ENCODE peak calls at places on chromosomes 1 and 21, in nine cellular contexts. One of them, this sample, is unnamed.

GRCh38 chr21:33355355-33355754 is 30.6 kb downstream of the IFNAR1 start:
- DNase-seq in HCT116: no peak
- DNase-seq in PC-3: no peak
- DNase-seq in hepatocyte: no peak
- DNase-seq in MM.1S: peak
- DNase-seq in GM23248: no peak
- DNase-seq in OCI-LY7: no peak
- DNase-seq in GM23338: no peak
- DNase-seq in SK-N-SH: no peak
- DNase-seq in this sample: no peak

GRCh38 chr21:31520506-31521163 is 138.9 kb upstream of the SOD1 start:
- DNase-seq in PC-3: no peak
- DNase-seq in SK-N-SH: no peak
- DNase-seq in OCI-LY7: no peak
- DNase-seq in GM23248: no peak
- DNase-seq in MM.1S: no peak
- DNase-seq in hepatocyte: no peak
- DNase-seq in GM23338: no peak
- DNase-seq in HCT116: no peak
- DNase-seq in this sample: no peak

GRCh38 chr1:115677570-115677969 is 35.8 kb downstream of the VANGL1 start:
- DNase-seq in MM.1S: no peak
- DNase-seq in GM23248: no peak
- DNase-seq in GM23338: peak
- DNase-seq in hepatocyte: no peak
- DNase-seq in PC-3: no peak
- DNase-seq in SK-N-SH: no peak
- DNase-seq in HCT116: no peak
- DNase-seq in OCI-LY7: no peak
- DNase-seq in this sample: peak

GRCh38 chr21:45944601-45945000 is 37.0 kb upstream of the COL6A1 start:
- DNase-seq in MM.1S: no peak
- DNase-seq in HCT116: no peak
- DNase-seq in OCI-LY7: no peak
- DNase-seq in GM23338: no peak
- DNase-seq in SK-N-SH: no peak
- DNase-seq in PC-3: no peak
- DNase-seq in GM23248: no peak
- DNase-seq in hepatocyte: no peak
- DNase-seq in this sample: no peak

GRCh38 chr1:55716151-55716550 is 501.0 kb upstream of the USP24 start:
- DNase-seq in GM23248: no peak
- DNase-seq in HCT116: no peak
- DNase-seq in SK-N-SH: no peak
- DNase-seq in hepatocyte: no peak
- DNase-seq in OCI-LY7: no peak
- DNase-seq in MM.1S: no peak
- DNase-seq in GM23338: no peak
- DNase-seq in PC-3: no peak
- DNase-seq in this sample: no peak

GRCh38 chr1:5720484-5720883 is 271.7 kb downstream of the NPHP4 start:
- DNase-seq in hepatocyte: no peak
- DNase-seq in OCI-LY7: no peak
- DNase-seq in PC-3: no peak
- DNase-seq in HCT116: no peak
- DNase-seq in MM.1S: no peak
- DNase-seq in GM23248: no peak
- DNase-seq in SK-N-SH: no peak
- DNase-seq in GM23338: no peak
- DNase-seq in this sample: no peak

GRCh38 chr1:56477164-56478111 is 101.9 kb downstream of the PLPP3 start:
- DNase-seq in hepatocyte: peak
- DNase-seq in MM.1S: no peak
- DNase-seq in OCI-LY7: no peak
- DNase-seq in SK-N-SH: peak
- DNase-seq in GM23248: peak
- DNase-seq in GM23338: peak
- DNase-seq in PC-3: no peak
- DNase-seq in HCT116: no peak
- DNase-seq in this sample: peak

GRCh38 chr1:214332950-214333798 is 52.2 kb downstream of the SMYD2 start:
- DNase-seq in GM23338: peak
- DNase-seq in hepatocyte: peak
- DNase-seq in SK-N-SH: peak
- DNase-seq in MM.1S: peak
- DNase-seq in OCI-LY7: peak
- DNase-seq in HCT116: peak
- DNase-seq in PC-3: peak
- DNase-seq in GM23248: peak
- DNase-seq in this sample: peak

GRCh38 chr1:243705585-243705984 is 144.5 kb downstream of the AKT3 start:
- DNase-seq in OCI-LY7: no peak
- DNase-seq in hepatocyte: no peak
- DNase-seq in MM.1S: no peak
- DNase-seq in PC-3: no peak
- DNase-seq in HCT116: no peak
- DNase-seq in GM23248: no peak
- DNase-seq in SK-N-SH: no peak
- DNase-seq in GM23338: no peak
- DNase-seq in this sample: no peak

GRCh38 chr1:160951443-160952128 is 3.0 kb downstream of the ITLN2 start:
- DNase-seq in OCI-LY7: peak
- DNase-seq in PC-3: peak
- DNase-seq in GM23248: peak
- DNase-seq in SK-N-SH: peak
- DNase-seq in HCT116: peak
- DNase-seq in MM.1S: peak
- DNase-seq in hepatocyte: peak
- DNase-seq in GM23338: peak
- DNase-seq in this sample: peak

GRCh38 chr1:163093169-163093568 is 24.0 kb downstream of the RGS4 start:
- DNase-seq in GM23338: no peak
- DNase-seq in MM.1S: no peak
- DNase-seq in hepatocyte: no peak
- DNase-seq in PC-3: no peak
- DNase-seq in GM23248: no peak
- DNase-seq in HCT116: no peak
- DNase-seq in OCI-LY7: no peak
- DNase-seq in SK-N-SH: no peak
- DNase-seq in this sample: no peak

GRCh38 chr1:167083066-167083682 is 7.0 kb downstream of the GPA33 start:
- DNase-seq in GM23338: no peak
- DNase-seq in MM.1S: no peak
- DNase-seq in hepatocyte: no peak
- DNase-seq in GM23248: no peak
- DNase-seq in SK-N-SH: peak
- DNase-seq in OCI-LY7: no peak
- DNase-seq in PC-3: no peak
- DNase-seq in HCT116: no peak
- DNase-seq in this sample: no peak

GRCh38 chr21:17343055-17343454 is 169.8 kb upstream of the CXADR start:
- DNase-seq in SK-N-SH: no peak
- DNase-seq in OCI-LY7: peak
- DNase-seq in hepatocyte: peak
- DNase-seq in HCT116: no peak
- DNase-seq in GM23248: peak
- DNase-seq in MM.1S: peak
- DNase-seq in PC-3: peak
- DNase-seq in GM23338: peak
- DNase-seq in this sample: peak

GRCh38 chr1:7447736-7448135 is 323.4 kb upstream of the VAMP3 start:
- DNase-seq in OCI-LY7: no peak
- DNase-seq in PC-3: no peak
- DNase-seq in GM23248: no peak
- DNase-seq in SK-N-SH: no peak
- DNase-seq in GM23338: no peak
- DNase-seq in hepatocyte: no peak
- DNase-seq in HCT116: no peak
- DNase-seq in MM.1S: no peak
- DNase-seq in this sample: no peak

GRCh38 chr1:165854101-165854845 is 26.9 kb downstream of the UCK2 start:
- DNase-seq in GM23248: peak
- DNase-seq in hepatocyte: peak
- DNase-seq in OCI-LY7: no peak
- DNase-seq in GM23338: no peak
- DNase-seq in PC-3: no peak
- DNase-seq in HCT116: no peak
- DNase-seq in SK-N-SH: no peak
- DNase-seq in MM.1S: no peak
- DNase-seq in this sample: peak

GRCh38 chr1:53398585-53399365 is 60.4 kb upstream of the DMRTB1 start:
- DNase-seq in GM23248: no peak
- DNase-seq in hepatocyte: no peak
- DNase-seq in SK-N-SH: no peak
- DNase-seq in MM.1S: no peak
- DNase-seq in HCT116: no peak
- DNase-seq in GM23338: no peak
- DNase-seq in PC-3: no peak
- DNase-seq in OCI-LY7: no peak
- DNase-seq in this sample: no peak

GRCh38 chr21:44670642-44671432 is 4.1 kb upstream of the KRTAP12-2 start:
- DNase-seq in GM23248: no peak
- DNase-seq in OCI-LY7: no peak
- DNase-seq in SK-N-SH: no peak
- DNase-seq in PC-3: no peak
- DNase-seq in hepatocyte: no peak
- DNase-seq in HCT116: no peak
- DNase-seq in MM.1S: no peak
- DNase-seq in GM23338: no peak
- DNase-seq in this sample: no peak

GRCh38 chr1:109812691-109813393 is 49.1 kb upstream of the EPS8L3 start:
- DNase-seq in HCT116: no peak
- DNase-seq in GM23248: no peak
- DNase-seq in PC-3: no peak
- DNase-seq in MM.1S: no peak
- DNase-seq in OCI-LY7: no peak
- DNase-seq in GM23338: no peak
- DNase-seq in hepatocyte: no peak
- DNase-seq in SK-N-SH: no peak
- DNase-seq in this sample: no peak

GRCh38 chr1:62962794-62963776 is 179.2 kb downstream of the ATG4C start:
- DNase-seq in PC-3: peak
- DNase-seq in hepatocyte: peak
- DNase-seq in MM.1S: peak
- DNase-seq in OCI-LY7: peak
- DNase-seq in SK-N-SH: peak
- DNase-seq in HCT116: peak
- DNase-seq in GM23338: peak
- DNase-seq in GM23248: peak
- DNase-seq in this sample: peak

GRCh38 chr1:153288634-153289275 is 24.0 kb downstream of the PGLYRP3 start:
- DNase-seq in GM23248: peak
- DNase-seq in SK-N-SH: peak
- DNase-seq in PC-3: peak
- DNase-seq in MM.1S: no peak
- DNase-seq in OCI-LY7: peak
- DNase-seq in hepatocyte: no peak
- DNase-seq in GM23338: peak
- DNase-seq in HCT116: peak
- DNase-seq in this sample: no peak

GRCh38 chr1:43049487-43049886 is 90.8 kb upstream of the SLC2A1 start:
- DNase-seq in SK-N-SH: no peak
- DNase-seq in HCT116: no peak
- DNase-seq in hepatocyte: peak
- DNase-seq in GM23248: no peak
- DNase-seq in GM23338: no peak
- DNase-seq in PC-3: no peak
- DNase-seq in MM.1S: no peak
- DNase-seq in OCI-LY7: no peak
- DNase-seq in this sample: no peak

GRCh38 chr1:39672551-39672947 is 642 bp upstream of the NT5C1A start:
- DNase-seq in MM.1S: peak
- DNase-seq in SK-N-SH: peak
- DNase-seq in GM23248: peak
- DNase-seq in OCI-LY7: no peak
- DNase-seq in HCT116: no peak
- DNase-seq in GM23338: peak
- DNase-seq in hepatocyte: no peak
- DNase-seq in PC-3: no peak
- DNase-seq in this sample: peak
- H3K27ac ChIP-seq in MM.1S: no peak
- H3K27ac ChIP-seq in SK-N-SH: no peak
- H3K27ac ChIP-seq in GM23248: no peak
- H3K27ac ChIP-seq in OCI-LY7: no peak
- H3K27ac ChIP-seq in HCT116: no peak
- H3K27ac ChIP-seq in GM23338: no peak
- H3K27ac ChIP-seq in hepatocyte: no peak
- H3K27ac ChIP-seq in PC-3: no peak
- H3K27ac ChIP-seq in this sample: no peak

GRCh38 chr1:24894002-24894401 is 36.1 kb downstream of the RUNX3 start:
- DNase-seq in OCI-LY7: no peak
- DNase-seq in SK-N-SH: no peak
- DNase-seq in GM23338: no peak
- DNase-seq in GM23248: no peak
- DNase-seq in PC-3: no peak
- DNase-seq in MM.1S: no peak
- DNase-seq in HCT116: no peak
- DNase-seq in hepatocyte: no peak
- DNase-seq in this sample: no peak
- TF ChIP-seq EZH2phosphoT487 in OCI-LY7: no peak
- TF ChIP-seq EZH2phosphoT487 in SK-N-SH: no peak
- TF ChIP-seq EZH2phosphoT487 in GM23338: no peak
- TF ChIP-seq EZH2phosphoT487 in GM23248: no peak
- TF ChIP-seq EZH2phosphoT487 in PC-3: no peak
- TF ChIP-seq EZH2phosphoT487 in MM.1S: no peak
- TF ChIP-seq EZH2phosphoT487 in HCT116: no peak
- TF ChIP-seq EZH2phosphoT487 in hepatocyte: no peak
- TF ChIP-seq EZH2phosphoT487 in this sample: no peak

GRCh38 chr1:35151220-35151619 is 41.7 kb downstream of the SFPQ start:
- DNase-seq in OCI-LY7: no peak
- DNase-seq in SK-N-SH: no peak
- DNase-seq in hepatocyte: no peak
- DNase-seq in PC-3: no peak
- DNase-seq in HCT116: no peak
- DNase-seq in MM.1S: no peak
- DNase-seq in GM23248: no peak
- DNase-seq in GM23338: no peak
- DNase-seq in this sample: no peak
- H3K27ac ChIP-seq in OCI-LY7: no peak
- H3K27ac ChIP-seq in SK-N-SH: no peak
- H3K27ac ChIP-seq in hepatocyte: no peak
- H3K27ac ChIP-seq in PC-3: no peak
- H3K27ac ChIP-seq in HCT116: no peak
- H3K27ac ChIP-seq in MM.1S: no peak
- H3K27ac ChIP-seq in GM23248: no peak
- H3K27ac ChIP-seq in GM23338: no peak
- H3K27ac ChIP-seq in this sample: no peak

DNA sequence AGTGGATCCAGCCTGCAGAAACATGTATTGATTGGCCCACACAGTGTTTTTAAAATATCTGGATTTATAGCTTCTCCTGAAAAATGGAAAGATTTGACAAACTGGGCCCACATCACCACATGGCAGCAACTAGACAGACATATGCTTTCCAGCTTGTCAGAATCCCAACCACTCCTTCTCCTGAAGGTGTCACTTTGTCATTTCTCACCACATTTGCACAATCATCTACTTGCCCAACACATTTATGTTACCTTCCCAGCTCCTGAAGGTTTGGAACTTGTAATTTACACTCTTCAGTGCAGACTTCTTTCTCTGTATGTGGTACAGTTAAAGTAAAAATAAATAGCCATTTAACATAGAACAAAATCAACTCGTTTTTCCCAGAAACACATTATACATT is 126.1 kb upstream of the KIAA1614 start:
- DNase-seq in PC-3: no peak
- DNase-seq in MM.1S: no peak
- DNase-seq in HCT116: no peak
- DNase-seq in hepatocyte: no peak
- DNase-seq in GM23338: no peak
- DNase-seq in OCI-LY7: no peak
- DNase-seq in SK-N-SH: no peak
- DNase-seq in GM23248: no peak
- DNase-seq in this sample: no peak
- TF ChIP-seq EZH2phosphoT487 in PC-3: no peak
- TF ChIP-seq EZH2phosphoT487 in MM.1S: no peak
- TF ChIP-seq EZH2phosphoT487 in HCT116: no peak
- TF ChIP-seq EZH2phosphoT487 in hepatocyte: no peak
- TF ChIP-seq EZH2phosphoT487 in GM23338: no peak
- TF ChIP-seq EZH2phosphoT487 in OCI-LY7: no peak
- TF ChIP-seq EZH2phosphoT487 in SK-N-SH: no peak
- TF ChIP-seq EZH2phosphoT487 in GM23248: no peak
- TF ChIP-seq EZH2phosphoT487 in this sample: no peak

This sample was measured in neural progenitor cell.